ENCODE peak calls at places on chromosomes 5 and 9, in eight cellular contexts. One of them, this sample, is unnamed.

GRCh38 chr5:73493421-73493820 is 4.8 kb upstream of the BTF3 start:
- DNase-seq in stimulated activated CD4-positive, alpha-beta T cell treated with anti-CD3 and anti-CD28 coated beads, Interleukin-1b, Interleukin-23, amount 100 ng/mL, for 4 hours: no peak
- DNase-seq in activated CD4-positive, alpha-beta memory T cell treated with anti-CD3 and anti-CD28 coated beads, Interleukin-2, amount 10 ng/mL, durations not matched to agents 7 days and 5 days: no peak
- DNase-seq in dermis microvascular lymphatic vessel endothelial cell: no peak
- DNase-seq in activated T-helper 1 cell treated with anti-CD3 and anti-CD28 coated beads, Interleukin-2, amount 50 U/mL, for 16 hours: no peak
- DNase-seq in erythroblast: no peak
- DNase-seq in GM23248: no peak
- DNase-seq in substantia nigra: no peak
- DNase-seq in this sample: no peak

GRCh38 chr9:74696520-74696919 is 191.2 kb downstream of the TRPM6 start:
- DNase-seq in stimulated activated CD4-positive, alpha-beta T cell treated with anti-CD3 and anti-CD28 coated beads, Interleukin-1b, Interleukin-23, amount 100 ng/mL, for 4 hours: no peak
- DNase-seq in activated CD4-positive, alpha-beta memory T cell treated with anti-CD3 and anti-CD28 coated beads, Interleukin-2, amount 10 ng/mL, durations not matched to agents 7 days and 5 days: no peak
- DNase-seq in dermis microvascular lymphatic vessel endothelial cell: no peak
- DNase-seq in activated T-helper 1 cell treated with anti-CD3 and anti-CD28 coated beads, Interleukin-2, amount 50 U/mL, for 16 hours: no peak
- DNase-seq in erythroblast: no peak
- DNase-seq in GM23248: no peak
- DNase-seq in substantia nigra: no peak
- DNase-seq in this sample: no peak

GRCh38 chr9:4382722-4383317 is 83.0 kb upstream of the GLIS3 start:
- DNase-seq in stimulated activated CD4-positive, alpha-beta T cell treated with anti-CD3 and anti-CD28 coated beads, Interleukin-1b, Interleukin-23, amount 100 ng/mL, for 4 hours: no peak
- DNase-seq in activated CD4-positive, alpha-beta memory T cell treated with anti-CD3 and anti-CD28 coated beads, Interleukin-2, amount 10 ng/mL, durations not matched to agents 7 days and 5 days: no peak
- DNase-seq in dermis microvascular lymphatic vessel endothelial cell: peak
- DNase-seq in activated T-helper 1 cell treated with anti-CD3 and anti-CD28 coated beads, Interleukin-2, amount 50 U/mL, for 16 hours: no peak
- DNase-seq in erythroblast: peak
- DNase-seq in GM23248: peak
- DNase-seq in substantia nigra: no peak
- DNase-seq in this sample: no peak

GRCh38 chr9:32350682-32351081 is 33.8 kb upstream of the ACO1 start:
- DNase-seq in stimulated activated CD4-positive, alpha-beta T cell treated with anti-CD3 and anti-CD28 coated beads, Interleukin-1b, Interleukin-23, amount 100 ng/mL, for 4 hours: no peak
- DNase-seq in activated CD4-positive, alpha-beta memory T cell treated with anti-CD3 and anti-CD28 coated beads, Interleukin-2, amount 10 ng/mL, durations not matched to agents 7 days and 5 days: no peak
- DNase-seq in dermis microvascular lymphatic vessel endothelial cell: no peak
- DNase-seq in activated T-helper 1 cell treated with anti-CD3 and anti-CD28 coated beads, Interleukin-2, amount 50 U/mL, for 16 hours: no peak
- DNase-seq in erythroblast: peak
- DNase-seq in GM23248: peak
- DNase-seq in substantia nigra: no peak
- DNase-seq in this sample: no peak

GRCh38 chr5:20538341-20538740 is 550.3 kb upstream of the CDH18 start:
- DNase-seq in stimulated activated CD4-positive, alpha-beta T cell treated with anti-CD3 and anti-CD28 coated beads, Interleukin-1b, Interleukin-23, amount 100 ng/mL, for 4 hours: no peak
- DNase-seq in activated CD4-positive, alpha-beta memory T cell treated with anti-CD3 and anti-CD28 coated beads, Interleukin-2, amount 10 ng/mL, durations not matched to agents 7 days and 5 days: no peak
- DNase-seq in dermis microvascular lymphatic vessel endothelial cell: no peak
- DNase-seq in activated T-helper 1 cell treated with anti-CD3 and anti-CD28 coated beads, Interleukin-2, amount 50 U/mL, for 16 hours: no peak
- DNase-seq in erythroblast: no peak
- DNase-seq in GM23248: no peak
- DNase-seq in substantia nigra: no peak
- DNase-seq in this sample: no peak

GRCh38 chr5:78841767-78842166 is 143.3 kb downstream of the ARSB start:
- DNase-seq in stimulated activated CD4-positive, alpha-beta T cell treated with anti-CD3 and anti-CD28 coated beads, Interleukin-1b, Interleukin-23, amount 100 ng/mL, for 4 hours: no peak
- DNase-seq in activated CD4-positive, alpha-beta memory T cell treated with anti-CD3 and anti-CD28 coated beads, Interleukin-2, amount 10 ng/mL, durations not matched to agents 7 days and 5 days: no peak
- DNase-seq in dermis microvascular lymphatic vessel endothelial cell: no peak
- DNase-seq in activated T-helper 1 cell treated with anti-CD3 and anti-CD28 coated beads, Interleukin-2, amount 50 U/mL, for 16 hours: no peak
- DNase-seq in erythroblast: no peak
- DNase-seq in GM23248: no peak
- DNase-seq in substantia nigra: no peak
- DNase-seq in this sample: no peak

GRCh38 chr5:92769986-92770385 is 811.0 kb downstream of the NR2F1-AS1 start:
- DNase-seq in stimulated activated CD4-positive, alpha-beta T cell treated with anti-CD3 and anti-CD28 coated beads, Interleukin-1b, Interleukin-23, amount 100 ng/mL, for 4 hours: no peak
- DNase-seq in activated CD4-positive, alpha-beta memory T cell treated with anti-CD3 and anti-CD28 coated beads, Interleukin-2, amount 10 ng/mL, durations not matched to agents 7 days and 5 days: no peak
- DNase-seq in dermis microvascular lymphatic vessel endothelial cell: no peak
- DNase-seq in activated T-helper 1 cell treated with anti-CD3 and anti-CD28 coated beads, Interleukin-2, amount 50 U/mL, for 16 hours: no peak
- DNase-seq in erythroblast: no peak
- DNase-seq in GM23248: peak
- DNase-seq in substantia nigra: no peak
- DNase-seq in this sample: no peak

GRCh38 chr9:92724528-92725265 is 39.9 kb downstream of the BICD2 start:
- DNase-seq in stimulated activated CD4-positive, alpha-beta T cell treated with anti-CD3 and anti-CD28 coated beads, Interleukin-1b, Interleukin-23, amount 100 ng/mL, for 4 hours: no peak
- DNase-seq in activated CD4-positive, alpha-beta memory T cell treated with anti-CD3 and anti-CD28 coated beads, Interleukin-2, amount 10 ng/mL, durations not matched to agents 7 days and 5 days: peak
- DNase-seq in dermis microvascular lymphatic vessel endothelial cell: no peak
- DNase-seq in activated T-helper 1 cell treated with anti-CD3 and anti-CD28 coated beads, Interleukin-2, amount 50 U/mL, for 16 hours: no peak
- DNase-seq in erythroblast: no peak
- DNase-seq in GM23248: no peak
- DNase-seq in substantia nigra: no peak
- DNase-seq in this sample: no peak

GRCh38 chr9:135338546-135338945 is 141.0 kb upstream of the PPP1R26 start:
- DNase-seq in stimulated activated CD4-positive, alpha-beta T cell treated with anti-CD3 and anti-CD28 coated beads, Interleukin-1b, Interleukin-23, amount 100 ng/mL, for 4 hours: no peak
- DNase-seq in activated CD4-positive, alpha-beta memory T cell treated with anti-CD3 and anti-CD28 coated beads, Interleukin-2, amount 10 ng/mL, durations not matched to agents 7 days and 5 days: peak
- DNase-seq in dermis microvascular lymphatic vessel endothelial cell: no peak
- DNase-seq in activated T-helper 1 cell treated with anti-CD3 and anti-CD28 coated beads, Interleukin-2, amount 50 U/mL, for 16 hours: no peak
- DNase-seq in erythroblast: no peak
- DNase-seq in GM23248: no peak
- DNase-seq in substantia nigra: no peak
- DNase-seq in this sample: no peak

GRCh38 chr9:133252301-133252776 is 22.7 kb downstream of the ABO start:
- DNase-seq in stimulated activated CD4-positive, alpha-beta T cell treated with anti-CD3 and anti-CD28 coated beads, Interleukin-1b, Interleukin-23, amount 100 ng/mL, for 4 hours: no peak
- DNase-seq in activated CD4-positive, alpha-beta memory T cell treated with anti-CD3 and anti-CD28 coated beads, Interleukin-2, amount 10 ng/mL, durations not matched to agents 7 days and 5 days: no peak
- DNase-seq in dermis microvascular lymphatic vessel endothelial cell: no peak
- DNase-seq in activated T-helper 1 cell treated with anti-CD3 and anti-CD28 coated beads, Interleukin-2, amount 50 U/mL, for 16 hours: no peak
- DNase-seq in erythroblast: no peak
- DNase-seq in GM23248: no peak
- DNase-seq in substantia nigra: no peak
- DNase-seq in this sample: no peak

GRCh38 chr9:137025120-137025966 is 2.7 kb downstream of the ABCA2 start:
- DNase-seq in stimulated activated CD4-positive, alpha-beta T cell treated with anti-CD3 and anti-CD28 coated beads, Interleukin-1b, Interleukin-23, amount 100 ng/mL, for 4 hours: no peak
- DNase-seq in activated CD4-positive, alpha-beta memory T cell treated with anti-CD3 and anti-CD28 coated beads, Interleukin-2, amount 10 ng/mL, durations not matched to agents 7 days and 5 days: no peak
- DNase-seq in dermis microvascular lymphatic vessel endothelial cell: no peak
- DNase-seq in activated T-helper 1 cell treated with anti-CD3 and anti-CD28 coated beads, Interleukin-2, amount 50 U/mL, for 16 hours: no peak
- DNase-seq in erythroblast: no peak
- DNase-seq in GM23248: no peak
- DNase-seq in substantia nigra: peak
- DNase-seq in this sample: no peak

GRCh38 chr9:132409828-132410528 is at the start of gene CFAP77:
- DNase-seq in stimulated activated CD4-positive, alpha-beta T cell treated with anti-CD3 and anti-CD28 coated beads, Interleukin-1b, Interleukin-23, amount 100 ng/mL, for 4 hours: no peak
- DNase-seq in activated CD4-positive, alpha-beta memory T cell treated with anti-CD3 and anti-CD28 coated beads, Interleukin-2, amount 10 ng/mL, durations not matched to agents 7 days and 5 days: peak
- DNase-seq in dermis microvascular lymphatic vessel endothelial cell: no peak
- DNase-seq in activated T-helper 1 cell treated with anti-CD3 and anti-CD28 coated beads, Interleukin-2, amount 50 U/mL, for 16 hours: no peak
- DNase-seq in erythroblast: peak
- DNase-seq in GM23248: peak
- DNase-seq in substantia nigra: no peak
- DNase-seq in this sample: no peak

GRCh38 chr9:120344230-120344629 is 235.7 kb downstream of the CDK5RAP2 start:
- DNase-seq in stimulated activated CD4-positive, alpha-beta T cell treated with anti-CD3 and anti-CD28 coated beads, Interleukin-1b, Interleukin-23, amount 100 ng/mL, for 4 hours: no peak
- DNase-seq in activated CD4-positive, alpha-beta memory T cell treated with anti-CD3 and anti-CD28 coated beads, Interleukin-2, amount 10 ng/mL, durations not matched to agents 7 days and 5 days: no peak
- DNase-seq in dermis microvascular lymphatic vessel endothelial cell: no peak
- DNase-seq in activated T-helper 1 cell treated with anti-CD3 and anti-CD28 coated beads, Interleukin-2, amount 50 U/mL, for 16 hours: no peak
- DNase-seq in erythroblast: no peak
- DNase-seq in GM23248: peak
- DNase-seq in substantia nigra: no peak
- DNase-seq in this sample: no peak

GRCh38 chr9:138102246-138103051 is 224.9 kb downstream of the CACNA1B start:
- DNase-seq in stimulated activated CD4-positive, alpha-beta T cell treated with anti-CD3 and anti-CD28 coated beads, Interleukin-1b, Interleukin-23, amount 100 ng/mL, for 4 hours: no peak
- DNase-seq in activated CD4-positive, alpha-beta memory T cell treated with anti-CD3 and anti-CD28 coated beads, Interleukin-2, amount 10 ng/mL, durations not matched to agents 7 days and 5 days: peak
- DNase-seq in dermis microvascular lymphatic vessel endothelial cell: no peak
- DNase-seq in activated T-helper 1 cell treated with anti-CD3 and anti-CD28 coated beads, Interleukin-2, amount 50 U/mL, for 16 hours: no peak
- DNase-seq in erythroblast: no peak
- DNase-seq in GM23248: no peak
- DNase-seq in substantia nigra: no peak
- DNase-seq in this sample: no peak

GRCh38 chr5:139658928-139659667 is 10.9 kb downstream of the CXXC5 start:
- DNase-seq in stimulated activated CD4-positive, alpha-beta T cell treated with anti-CD3 and anti-CD28 coated beads, Interleukin-1b, Interleukin-23, amount 100 ng/mL, for 4 hours: no peak
- DNase-seq in activated CD4-positive, alpha-beta memory T cell treated with anti-CD3 and anti-CD28 coated beads, Interleukin-2, amount 10 ng/mL, durations not matched to agents 7 days and 5 days: no peak
- DNase-seq in dermis microvascular lymphatic vessel endothelial cell: no peak
- DNase-seq in activated T-helper 1 cell treated with anti-CD3 and anti-CD28 coated beads, Interleukin-2, amount 50 U/mL, for 16 hours: no peak
- DNase-seq in erythroblast: peak
- DNase-seq in GM23248: peak
- DNase-seq in substantia nigra: no peak
- DNase-seq in this sample: no peak

GRCh38 chr5:45826055-45826454 is 129.9 kb upstream of the HCN1 start:
- DNase-seq in stimulated activated CD4-positive, alpha-beta T cell treated with anti-CD3 and anti-CD28 coated beads, Interleukin-1b, Interleukin-23, amount 100 ng/mL, for 4 hours: no peak
- DNase-seq in activated CD4-positive, alpha-beta memory T cell treated with anti-CD3 and anti-CD28 coated beads, Interleukin-2, amount 10 ng/mL, durations not matched to agents 7 days and 5 days: no peak
- DNase-seq in dermis microvascular lymphatic vessel endothelial cell: no peak
- DNase-seq in activated T-helper 1 cell treated with anti-CD3 and anti-CD28 coated beads, Interleukin-2, amount 50 U/mL, for 16 hours: no peak
- DNase-seq in erythroblast: no peak
- DNase-seq in GM23248: no peak
- DNase-seq in substantia nigra: no peak
- DNase-seq in this sample: no peak

GRCh38 chr5:130471-131175 is 38.7 kb downstream of the PLEKHG4B start:
- DNase-seq in stimulated activated CD4-positive, alpha-beta T cell treated with anti-CD3 and anti-CD28 coated beads, Interleukin-1b, Interleukin-23, amount 100 ng/mL, for 4 hours: no peak
- DNase-seq in activated CD4-positive, alpha-beta memory T cell treated with anti-CD3 and anti-CD28 coated beads, Interleukin-2, amount 10 ng/mL, durations not matched to agents 7 days and 5 days: no peak
- DNase-seq in dermis microvascular lymphatic vessel endothelial cell: no peak
- DNase-seq in activated T-helper 1 cell treated with anti-CD3 and anti-CD28 coated beads, Interleukin-2, amount 50 U/mL, for 16 hours: no peak
- DNase-seq in erythroblast: no peak
- DNase-seq in GM23248: peak
- DNase-seq in substantia nigra: no peak
- DNase-seq in this sample: no peak

GRCh38 chr5:146561711-146562110 is 45.7 kb upstream of the GPR151 start:
- DNase-seq in stimulated activated CD4-positive, alpha-beta T cell treated with anti-CD3 and anti-CD28 coated beads, Interleukin-1b, Interleukin-23, amount 100 ng/mL, for 4 hours: no peak
- DNase-seq in activated CD4-positive, alpha-beta memory T cell treated with anti-CD3 and anti-CD28 coated beads, Interleukin-2, amount 10 ng/mL, durations not matched to agents 7 days and 5 days: no peak
- DNase-seq in dermis microvascular lymphatic vessel endothelial cell: no peak
- DNase-seq in activated T-helper 1 cell treated with anti-CD3 and anti-CD28 coated beads, Interleukin-2, amount 50 U/mL, for 16 hours: no peak
- DNase-seq in erythroblast: no peak
- DNase-seq in GM23248: no peak
- DNase-seq in substantia nigra: no peak
- DNase-seq in this sample: no peak

GRCh38 chr5:120779674-120780073 is 315.6 kb downstream of the PRR16 start:
- DNase-seq in stimulated activated CD4-positive, alpha-beta T cell treated with anti-CD3 and anti-CD28 coated beads, Interleukin-1b, Interleukin-23, amount 100 ng/mL, for 4 hours: no peak
- DNase-seq in activated CD4-positive, alpha-beta memory T cell treated with anti-CD3 and anti-CD28 coated beads, Interleukin-2, amount 10 ng/mL, durations not matched to agents 7 days and 5 days: no peak
- DNase-seq in dermis microvascular lymphatic vessel endothelial cell: no peak
- DNase-seq in activated T-helper 1 cell treated with anti-CD3 and anti-CD28 coated beads, Interleukin-2, amount 50 U/mL, for 16 hours: no peak
- DNase-seq in erythroblast: no peak
- DNase-seq in GM23248: peak
- DNase-seq in substantia nigra: no peak
- DNase-seq in this sample: no peak

GRCh38 chr9:5500441-5501235 is 9.7 kb upstream of the PDCD1LG2 start:
- DNase-seq in stimulated activated CD4-positive, alpha-beta T cell treated with anti-CD3 and anti-CD28 coated beads, Interleukin-1b, Interleukin-23, amount 100 ng/mL, for 4 hours: no peak
- DNase-seq in activated CD4-positive, alpha-beta memory T cell treated with anti-CD3 and anti-CD28 coated beads, Interleukin-2, amount 10 ng/mL, durations not matched to agents 7 days and 5 days: no peak
- DNase-seq in dermis microvascular lymphatic vessel endothelial cell: no peak
- DNase-seq in activated T-helper 1 cell treated with anti-CD3 and anti-CD28 coated beads, Interleukin-2, amount 50 U/mL, for 16 hours: no peak
- DNase-seq in erythroblast: peak
- DNase-seq in GM23248: no peak
- DNase-seq in substantia nigra: no peak
- DNase-seq in this sample: no peak

GRCh38 chr9:109052416-109052815 is 39.1 kb upstream of the CTNNAL1 start:
- DNase-seq in stimulated activated CD4-positive, alpha-beta T cell treated with anti-CD3 and anti-CD28 coated beads, Interleukin-1b, Interleukin-23, amount 100 ng/mL, for 4 hours: no peak
- DNase-seq in activated CD4-positive, alpha-beta memory T cell treated with anti-CD3 and anti-CD28 coated beads, Interleukin-2, amount 10 ng/mL, durations not matched to agents 7 days and 5 days: no peak
- DNase-seq in dermis microvascular lymphatic vessel endothelial cell: no peak
- DNase-seq in activated T-helper 1 cell treated with anti-CD3 and anti-CD28 coated beads, Interleukin-2, amount 50 U/mL, for 16 hours: no peak
- DNase-seq in erythroblast: no peak
- DNase-seq in GM23248: peak
- DNase-seq in substantia nigra: no peak
- DNase-seq in this sample: no peak

GRCh38 chr9:133274236-133275104 is 531 bp downstream of the ABO start:
- DNase-seq in stimulated activated CD4-positive, alpha-beta T cell treated with anti-CD3 and anti-CD28 coated beads, Interleukin-1b, Interleukin-23, amount 100 ng/mL, for 4 hours: no peak
- DNase-seq in activated CD4-positive, alpha-beta memory T cell treated with anti-CD3 and anti-CD28 coated beads, Interleukin-2, amount 10 ng/mL, durations not matched to agents 7 days and 5 days: no peak
- DNase-seq in dermis microvascular lymphatic vessel endothelial cell: no peak
- DNase-seq in activated T-helper 1 cell treated with anti-CD3 and anti-CD28 coated beads, Interleukin-2, amount 50 U/mL, for 16 hours: no peak
- DNase-seq in erythroblast: no peak
- DNase-seq in GM23248: no peak
- DNase-seq in substantia nigra: no peak
- DNase-seq in this sample: no peak

GRCh38 chr9:136975624-136976023 is 1.7 kb upstream of the PTGDS start:
- DNase-seq in stimulated activated CD4-positive, alpha-beta T cell treated with anti-CD3 and anti-CD28 coated beads, Interleukin-1b, Interleukin-23, amount 100 ng/mL, for 4 hours: no peak
- DNase-seq in activated CD4-positive, alpha-beta memory T cell treated with anti-CD3 and anti-CD28 coated beads, Interleukin-2, amount 10 ng/mL, durations not matched to agents 7 days and 5 days: peak
- DNase-seq in dermis microvascular lymphatic vessel endothelial cell: peak
- DNase-seq in activated T-helper 1 cell treated with anti-CD3 and anti-CD28 coated beads, Interleukin-2, amount 50 U/mL, for 16 hours: no peak
- DNase-seq in erythroblast: peak
- DNase-seq in GM23248: no peak
- DNase-seq in substantia nigra: peak
- DNase-seq in this sample: no peak

GRCh38 chr5:953535-954449 is 54.8 kb upstream of the NKD2 start:
- DNase-seq in stimulated activated CD4-positive, alpha-beta T cell treated with anti-CD3 and anti-CD28 coated beads, Interleukin-1b, Interleukin-23, amount 100 ng/mL, for 4 hours: no peak
- DNase-seq in activated CD4-positive, alpha-beta memory T cell treated with anti-CD3 and anti-CD28 coated beads, Interleukin-2, amount 10 ng/mL, durations not matched to agents 7 days and 5 days: no peak
- DNase-seq in dermis microvascular lymphatic vessel endothelial cell: no peak
- DNase-seq in activated T-helper 1 cell treated with anti-CD3 and anti-CD28 coated beads, Interleukin-2, amount 50 U/mL, for 16 hours: no peak
- DNase-seq in erythroblast: no peak
- DNase-seq in GM23248: no peak
- DNase-seq in substantia nigra: no peak
- DNase-seq in this sample: no peak

GRCh38 chr5:132826424-132827082 is 3.9 kb downstream of the SHROOM1 start:
- DNase-seq in stimulated activated CD4-positive, alpha-beta T cell treated with anti-CD3 and anti-CD28 coated beads, Interleukin-1b, Interleukin-23, amount 100 ng/mL, for 4 hours: no peak
- DNase-seq in activated CD4-positive, alpha-beta memory T cell treated with anti-CD3 and anti-CD28 coated beads, Interleukin-2, amount 10 ng/mL, durations not matched to agents 7 days and 5 days: no peak
- DNase-seq in dermis microvascular lymphatic vessel endothelial cell: no peak
- DNase-seq in activated T-helper 1 cell treated with anti-CD3 and anti-CD28 coated beads, Interleukin-2, amount 50 U/mL, for 16 hours: no peak
- DNase-seq in erythroblast: no peak
- DNase-seq in GM23248: no peak
- DNase-seq in substantia nigra: no peak
- DNase-seq in this sample: no peak

GRCh38 chr5:171365351-171365750 is 22.3 kb upstream of the NPM1 start:
- DNase-seq in stimulated activated CD4-positive, alpha-beta T cell treated with anti-CD3 and anti-CD28 coated beads, Interleukin-1b, Interleukin-23, amount 100 ng/mL, for 4 hours: no peak
- DNase-seq in activated CD4-positive, alpha-beta memory T cell treated with anti-CD3 and anti-CD28 coated beads, Interleukin-2, amount 10 ng/mL, durations not matched to agents 7 days and 5 days: no peak
- DNase-seq in dermis microvascular lymphatic vessel endothelial cell: no peak
- DNase-seq in activated T-helper 1 cell treated with anti-CD3 and anti-CD28 coated beads, Interleukin-2, amount 50 U/mL, for 16 hours: no peak
- DNase-seq in erythroblast: peak
- DNase-seq in GM23248: peak
- DNase-seq in substantia nigra: no peak
- DNase-seq in this sample: no peak

GRCh38 chr5:23316060-23316591 is 191.3 kb upstream of the PRDM9 start:
- DNase-seq in stimulated activated CD4-positive, alpha-beta T cell treated with anti-CD3 and anti-CD28 coated beads, Interleukin-1b, Interleukin-23, amount 100 ng/mL, for 4 hours: no peak
- DNase-seq in activated CD4-positive, alpha-beta memory T cell treated with anti-CD3 and anti-CD28 coated beads, Interleukin-2, amount 10 ng/mL, durations not matched to agents 7 days and 5 days: no peak
- DNase-seq in dermis microvascular lymphatic vessel endothelial cell: no peak
- DNase-seq in activated T-helper 1 cell treated with anti-CD3 and anti-CD28 coated beads, Interleukin-2, amount 50 U/mL, for 16 hours: no peak
- DNase-seq in erythroblast: no peak
- DNase-seq in GM23248: no peak
- DNase-seq in substantia nigra: no peak
- DNase-seq in this sample: no peak

GRCh38 chr5:169945831-169946261 is 34.4 kb downstream of the INSYN2B start:
- DNase-seq in stimulated activated CD4-positive, alpha-beta T cell treated with anti-CD3 and anti-CD28 coated beads, Interleukin-1b, Interleukin-23, amount 100 ng/mL, for 4 hours: no peak
- DNase-seq in activated CD4-positive, alpha-beta memory T cell treated with anti-CD3 and anti-CD28 coated beads, Interleukin-2, amount 10 ng/mL, durations not matched to agents 7 days and 5 days: no peak
- DNase-seq in dermis microvascular lymphatic vessel endothelial cell: no peak
- DNase-seq in activated T-helper 1 cell treated with anti-CD3 and anti-CD28 coated beads, Interleukin-2, amount 50 U/mL, for 16 hours: no peak
- DNase-seq in erythroblast: no peak
- DNase-seq in GM23248: peak
- DNase-seq in substantia nigra: peak
- DNase-seq in this sample: peak

GRCh38 chr5:153959134-153959957 is 79.4 kb downstream of the FAM114A2 start:
- DNase-seq in stimulated activated CD4-positive, alpha-beta T cell treated with anti-CD3 and anti-CD28 coated beads, Interleukin-1b, Interleukin-23, amount 100 ng/mL, for 4 hours: no peak
- DNase-seq in activated CD4-positive, alpha-beta memory T cell treated with anti-CD3 and anti-CD28 coated beads, Interleukin-2, amount 10 ng/mL, durations not matched to agents 7 days and 5 days: no peak
- DNase-seq in dermis microvascular lymphatic vessel endothelial cell: no peak
- DNase-seq in activated T-helper 1 cell treated with anti-CD3 and anti-CD28 coated beads, Interleukin-2, amount 50 U/mL, for 16 hours: no peak
- DNase-seq in erythroblast: no peak
- DNase-seq in GM23248: peak
- DNase-seq in substantia nigra: no peak
- DNase-seq in this sample: no peak

GRCh38 chr9:111957856-111958631 is 61.4 kb downstream of the UGCG start:
- DNase-seq in stimulated activated CD4-positive, alpha-beta T cell treated with anti-CD3 and anti-CD28 coated beads, Interleukin-1b, Interleukin-23, amount 100 ng/mL, for 4 hours: no peak
- DNase-seq in activated CD4-positive, alpha-beta memory T cell treated with anti-CD3 and anti-CD28 coated beads, Interleukin-2, amount 10 ng/mL, durations not matched to agents 7 days and 5 days: no peak
- DNase-seq in dermis microvascular lymphatic vessel endothelial cell: no peak
- DNase-seq in activated T-helper 1 cell treated with anti-CD3 and anti-CD28 coated beads, Interleukin-2, amount 50 U/mL, for 16 hours: no peak
- DNase-seq in erythroblast: no peak
- DNase-seq in GM23248: peak
- DNase-seq in substantia nigra: no peak
- DNase-seq in this sample: no peak

GRCh38 chr5:37804401-37804800 is 35.4 kb downstream of the GDNF start:
- DNase-seq in stimulated activated CD4-positive, alpha-beta T cell treated with anti-CD3 and anti-CD28 coated beads, Interleukin-1b, Interleukin-23, amount 100 ng/mL, for 4 hours: no peak
- DNase-seq in activated CD4-positive, alpha-beta memory T cell treated with anti-CD3 and anti-CD28 coated beads, Interleukin-2, amount 10 ng/mL, durations not matched to agents 7 days and 5 days: no peak
- DNase-seq in dermis microvascular lymphatic vessel endothelial cell: no peak
- DNase-seq in activated T-helper 1 cell treated with anti-CD3 and anti-CD28 coated beads, Interleukin-2, amount 50 U/mL, for 16 hours: no peak
- DNase-seq in erythroblast: no peak
- DNase-seq in GM23248: no peak
- DNase-seq in substantia nigra: no peak
- DNase-seq in this sample: no peak

GRCh38 chr5:177431317-177432142 is 5.1 kb downstream of the GRK6 start:
- DNase-seq in stimulated activated CD4-positive, alpha-beta T cell treated with anti-CD3 and anti-CD28 coated beads, Interleukin-1b, Interleukin-23, amount 100 ng/mL, for 4 hours: no peak
- DNase-seq in activated CD4-positive, alpha-beta memory T cell treated with anti-CD3 and anti-CD28 coated beads, Interleukin-2, amount 10 ng/mL, durations not matched to agents 7 days and 5 days: peak
- DNase-seq in dermis microvascular lymphatic vessel endothelial cell: no peak
- DNase-seq in activated T-helper 1 cell treated with anti-CD3 and anti-CD28 coated beads, Interleukin-2, amount 50 U/mL, for 16 hours: peak
- DNase-seq in erythroblast: no peak
- DNase-seq in GM23248: no peak
- DNase-seq in substantia nigra: no peak
- DNase-seq in this sample: no peak

GRCh38 chr5:65812648-65813047 is 90.6 kb downstream of the NLN start:
- DNase-seq in stimulated activated CD4-positive, alpha-beta T cell treated with anti-CD3 and anti-CD28 coated beads, Interleukin-1b, Interleukin-23, amount 100 ng/mL, for 4 hours: no peak
- DNase-seq in activated CD4-positive, alpha-beta memory T cell treated with anti-CD3 and anti-CD28 coated beads, Interleukin-2, amount 10 ng/mL, durations not matched to agents 7 days and 5 days: peak
- DNase-seq in dermis microvascular lymphatic vessel endothelial cell: no peak
- DNase-seq in activated T-helper 1 cell treated with anti-CD3 and anti-CD28 coated beads, Interleukin-2, amount 50 U/mL, for 16 hours: no peak
- DNase-seq in erythroblast: no peak
- DNase-seq in GM23248: no peak
- DNase-seq in substantia nigra: no peak
- DNase-seq in this sample: no peak